ENCODE peak calls at places on chromosomes 1 and 21, in nine cellular contexts. L is body of pancreas, I is pancreas, Q is Panc1, Z is natural killer cell, U is heart left ventricle, F is omental fat pad, A is GM23338, B is upper lobe of right lung. G is an unnamed sample.

GRCh38 chr1:227805606-227806197 is 9.8 kb upstream of the PRSS38 start:
- ATAC-seq in A (no peak), F (peak), Q (peak), Z (no peak), B (no peak), I (no peak), L (no peak), U (no peak), G (no peak)

GRCh38 chr1:115649964-115650363 is 8.2 kb downstream of the VANGL1 start:
- ATAC-seq in F (no peak), A (peak), Q (no peak), B (no peak), Z (no peak), I (peak), L (no peak), U (no peak), G (no peak)

GRCh38 chr1:221987860-221988520 is 246.1 kb upstream of the DUSP10 start:
- ATAC-seq in B (no peak), I (no peak), Q (no peak), F (no peak), A (no peak), U (peak), L (no peak), Z (no peak), G (no peak)

GRCh38 chr21:26845066-26845749 is at the start of gene ADAMTS1:
- ATAC-seq in L (peak), I (peak), B (peak), Z (peak), F (peak), U (peak), A (peak), Q (peak), G (peak)

GRCh38 chr1:48203287-48203900 is 19.1 kb upstream of the SLC5A9 start:
- ATAC-seq in U (peak), Q (peak), B (peak), L (peak), I (peak), Z (no peak), A (peak), F (no peak), G (no peak)

GRCh38 chr1:145935708-145936107 is 8.4 kb upstream of the RBM8A start:
- ATAC-seq in Q (no peak), F (no peak), L (no peak), B (no peak), U (no peak), Z (no peak), A (no peak), I (no peak), G (no peak)

GRCh38 chr1:46180082-46180616 is 3.9 kb upstream of the P3R3URF start:
- ATAC-seq in L (no peak), U (peak), Z (no peak), A (peak), B (peak), Q (peak), I (peak), F (no peak), G (no peak)

GRCh38 chr21:44018127-44018526 is 6.0 kb downstream of the TRAPPC10 start:
- ATAC-seq in F (no peak), L (no peak), U (no peak), B (no peak), A (no peak), Z (no peak), I (no peak), Q (no peak), G (no peak)

GRCh38 chr21:35342440-35342839 is 293.3 kb upstream of the RUNX1 start:
- ATAC-seq in A (no peak), B (no peak), Q (no peak), L (no peak), U (no peak), F (no peak), I (no peak), Z (no peak), G (no peak)

GRCh38 chr1:235411489-235412486 is 44.6 kb downstream of the TBCE start:
- ATAC-seq in B (peak), U (peak), F (no peak), Z (no peak), Q (peak), I (peak), A (no peak), L (peak), G (peak)

GRCh38 chr1:33902486-33903209 is 38.8 kb downstream of the HMGB4 start:
- ATAC-seq in Q (no peak), B (no peak), A (no peak), Z (no peak), I (no peak), U (peak), L (no peak), F (no peak), G (no peak)

GRCh38 chr1:12692967-12693782 is 22.7 kb upstream of the AADACL3 start:
- ATAC-seq in U (no peak), F (peak), B (peak), A (no peak), L (no peak), I (no peak), Q (no peak), Z (no peak), G (no peak)

GRCh38 chr1:11731719-11732283 is 4.1 kb upstream of the AGTRAP start:
- ATAC-seq in B (peak), A (peak), I (no peak), Q (peak), U (peak), Z (no peak), F (peak), L (peak), G (peak)

GRCh38 chr1:148354909-148355308 is 128.2 kb downstream of the PPIAL4G start:
- ATAC-seq in A (no peak), Q (no peak), B (no peak), Z (no peak), I (no peak), U (no peak), F (no peak), L (no peak), G (no peak)

GRCh38 chr1:236416165-236416564 is 22.1 kb downstream of the EDARADD start:
- ATAC-seq in A (no peak), Z (peak), I (peak), F (no peak), U (no peak), B (no peak), Q (no peak), L (no peak), G (no peak)

GRCh38 chr1:99457381-99458165 is 188.3 kb upstream of the PALMD start:
- ATAC-seq in A (no peak), I (no peak), Z (no peak), F (no peak), B (no peak), Q (peak), L (no peak), U (no peak), G (no peak)

GRCh38 chr1:77889240-77889637 is 815 bp downstream of the NEXN start:
- ATAC-seq in Z (no peak), Q (peak), I (peak), F (peak), A (peak), B (no peak), L (peak), U (peak), G (no peak)

GRCh38 chr1:162298266-162298665 is 78.4 kb downstream of the SPATA46 start:
- ATAC-seq in B (no peak), Q (no peak), I (no peak), F (no peak), L (no peak), U (no peak), Z (no peak), A (no peak), G (no peak)

GRCh38 chr21:44613386-44614155 is 1.7 kb downstream of the KRTAP10-8 start:
- ATAC-seq in F (no peak), I (no peak), A (no peak), Q (no peak), Z (no peak), L (no peak), U (no peak), B (no peak), G (no peak)

GRCh38 chr1:119700326-119700725 is 11.4 kb upstream of the PHGDH start:
- ATAC-seq in U (no peak), F (no peak), B (no peak), I (no peak), Q (no peak), Z (no peak), A (no peak), L (no peak), G (no peak)

GRCh38 chr1:36463404-36463772 is 796 bp downstream of the MRPS15 start:
- ATAC-seq in I (no peak), A (peak), Z (no peak), L (no peak), Q (peak), F (peak), U (no peak), B (no peak), G (no peak)

GRCh38 chr1:30847358-30847972 is 61.1 kb downstream of the SDC3 start:
- ATAC-seq in L (peak), U (peak), A (peak), Z (no peak), B (peak), Q (peak), F (peak), I (peak), G (peak)

GRCh38 chr1:173861731-173862145 is 6.1 kb downstream of the GAS5 start:
- ATAC-seq in Q (peak), I (peak), L (no peak), A (peak), Z (no peak), F (no peak), U (peak), B (no peak), G (no peak)

GRCh38 chr1:237197470-237198425 is 155.8 kb downstream of the RYR2 start:
- ATAC-seq in I (no peak), Q (no peak), L (no peak), A (peak), U (peak), F (peak), Z (peak), B (no peak), G (no peak)

GRCh38 chr1:87885263-87885662 is 556.6 kb downstream of the LMO4 start:
- ATAC-seq in B (no peak), Z (no peak), Q (no peak), F (no peak), A (no peak), L (no peak), U (no peak), I (no peak), G (no peak)

GRCh38 chr1:221708987-221709386 is 32.9 kb downstream of the DUSP10 start:
- ATAC-seq in U (peak), B (peak), A (no peak), I (peak), Z (peak), L (peak), Q (no peak), F (no peak), G (peak)

GRCh38 chr1:53638641-53639035 is 100.3 kb downstream of the GLIS1 start:
- ATAC-seq in L (no peak), F (no peak), I (no peak), B (no peak), Z (no peak), U (no peak), Q (no peak), A (no peak), G (no peak)

GRCh38 chr1:56788588-56788987 is 30.6 kb downstream of the FYB2 start:
- ATAC-seq in I (peak), Z (no peak), Q (no peak), B (peak), A (no peak), U (peak), L (peak), F (no peak), G (peak)

GRCh38 chr1:22733643-22734042 is 23.0 kb downstream of the EPHB2 start:
- ATAC-seq in I (no peak), B (no peak), A (no peak), Q (no peak), L (no peak), U (no peak), F (no peak), Z (no peak), G (no peak)

GRCh38 chr1:64956733-64957441 is 9.5 kb downstream of the JAK1 start:
- ATAC-seq in A (peak), L (no peak), Z (peak), I (no peak), B (peak), Q (no peak), U (peak), F (no peak), G (peak)

GRCh38 chr1:88730995-88731394 is 46.9 kb downstream of the PKN2 start:
- ATAC-seq in B (no peak), U (no peak), Q (no peak), A (no peak), Z (no peak), F (no peak), I (peak), L (no peak), G (no peak)

DNA sequence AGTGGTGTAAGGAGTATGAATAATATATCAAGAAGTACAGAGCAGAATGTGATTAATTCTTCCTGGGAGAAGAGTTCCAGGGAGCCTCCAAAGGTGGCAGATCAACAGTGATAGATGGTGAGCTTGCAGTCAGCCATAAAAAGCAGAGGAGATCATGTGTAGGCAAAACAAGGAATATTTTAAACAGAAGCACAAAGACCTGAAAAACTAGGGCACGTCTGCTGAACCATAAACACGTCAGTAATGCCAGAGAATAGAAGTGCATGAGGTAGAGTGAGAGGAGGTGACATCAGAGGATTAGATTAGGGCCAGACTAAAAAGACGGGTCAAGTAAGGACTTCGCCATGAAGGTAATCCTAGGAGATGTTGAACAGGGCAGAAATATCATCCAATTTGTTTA is 151.8 kb downstream of the EIF4G3 start:
- ATAC-seq in Z (no peak), Q (no peak), B (no peak), L (no peak), I (no peak), F (no peak), A (no peak), U (no peak), G (no peak)
- TF ChIP-seq CTCF in Z (no peak), Q (no peak), B (no peak), L (no peak), I (no peak), F (no peak), A (no peak), U (no peak), G (no peak)

GRCh38 chr1:7539772-7540175 is 231.3 kb upstream of the VAMP3 start:
- ATAC-seq in Z (no peak), L (peak), F (no peak), U (peak), B (peak), A (peak), I (peak), Q (peak), G (no peak)
- TF ChIP-seq CTCF in Z (no peak), L (peak), F (no peak), U (no peak), B (peak), A (peak), I (no peak), Q (peak), G (no peak)

GRCh38 chr1:243474384-243474851 is 218.6 kb downstream of the SDCCAG8 start:
- ATAC-seq in B (no peak), I (no peak), Q (no peak), F (peak), A (peak), Z (no peak), L (no peak), U (no peak), G (no peak)

GRCh38 chr1:243471754-243472725 is 216.2 kb downstream of the SDCCAG8 start:
- ATAC-seq in U (no peak), L (no peak), Q (no peak), Z (no peak), B (peak), A (no peak), F (no peak), I (no peak), G (no peak)

GRCh38 chr1:243473281-243474210 is 217.7 kb downstream of the SDCCAG8 start:
- ATAC-seq in U (peak), F (peak), A (no peak), I (no peak), L (no peak), Q (no peak), B (no peak), Z (no peak), G (no peak)

GRCh38 chr1:243471026-243471685 is 215.3 kb downstream of the SDCCAG8 start:
- ATAC-seq in U (no peak), B (peak), Q (no peak), L (no peak), I (no peak), Z (no peak), A (no peak), F (no peak), G (no peak)

DNA sequence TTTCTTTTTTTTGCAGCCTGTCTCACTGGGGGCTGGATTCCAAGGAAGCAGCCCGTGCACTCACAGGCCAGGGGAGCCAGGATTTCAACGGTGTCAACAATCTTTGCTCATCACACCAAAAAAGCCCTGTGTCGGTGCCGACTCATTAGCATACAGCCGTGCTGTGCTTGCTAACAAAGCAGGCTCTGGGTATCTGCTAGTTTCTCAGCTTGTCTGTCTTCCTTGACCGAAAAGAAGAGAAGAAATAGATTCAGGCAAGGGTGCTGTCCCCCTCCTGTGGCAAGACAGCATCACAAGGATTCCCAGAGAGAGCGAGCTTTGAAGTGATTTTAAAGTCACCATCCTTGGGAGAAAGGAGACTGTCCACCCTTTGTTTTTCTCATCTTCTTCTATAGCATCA is 214.7 kb downstream of the SDCCAG8 start:
- ATAC-seq in A (peak), U (no peak), L (no peak), I (no peak), B (no peak), F (no peak), Z (no peak), Q (no peak), G (no peak)
- TF ChIP-seq CTCF in A (peak), U (no peak), L (no peak), I (no peak), B (no peak), F (no peak), Z (no peak), Q (no peak), G (no peak)

DNA sequence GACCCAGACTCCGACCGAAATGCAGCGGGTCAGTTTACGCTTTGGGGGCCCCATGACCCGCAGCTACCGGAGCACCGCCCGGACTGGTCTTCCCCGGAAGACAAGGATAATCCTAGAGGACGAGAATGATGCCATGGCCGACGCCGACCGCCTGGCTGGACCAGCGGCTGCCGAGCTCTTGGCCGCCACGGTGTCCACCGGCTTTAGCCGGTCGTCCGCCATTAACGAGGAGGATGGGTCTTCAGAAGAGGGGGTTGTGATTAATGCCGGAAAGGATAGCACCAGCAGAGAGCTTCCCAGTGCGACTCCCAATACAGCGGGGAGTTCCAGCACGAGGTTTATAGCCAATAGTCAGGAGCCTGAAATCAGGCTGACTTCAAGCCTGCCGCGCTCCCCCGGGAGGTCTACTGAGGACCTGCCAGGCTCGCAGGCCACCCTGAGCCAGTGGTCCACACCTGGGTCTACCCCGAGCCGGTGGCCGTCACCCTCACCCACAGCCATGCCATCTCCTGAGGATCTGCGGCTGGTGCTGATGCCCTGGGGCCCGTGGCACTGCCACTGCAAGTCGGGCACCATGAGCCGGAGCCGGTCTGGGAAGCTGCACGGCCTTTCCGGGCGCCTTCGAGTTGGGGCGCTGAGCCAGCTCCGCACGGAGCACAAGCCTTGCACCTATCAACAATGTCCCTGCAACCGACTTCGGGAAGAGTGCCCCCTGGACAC is 534 bp downstream of the C1orf56 start:
- ATAC-seq in I (peak), L (peak), B (peak), Q (peak), A (peak), U (peak), Z (peak), F (peak), G (peak)
- TF ChIP-seq CTCF in I (no peak), L (no peak), B (peak), Q (peak), A (peak), U (no peak), Z (peak), F (no peak), G (peak)

DNA sequence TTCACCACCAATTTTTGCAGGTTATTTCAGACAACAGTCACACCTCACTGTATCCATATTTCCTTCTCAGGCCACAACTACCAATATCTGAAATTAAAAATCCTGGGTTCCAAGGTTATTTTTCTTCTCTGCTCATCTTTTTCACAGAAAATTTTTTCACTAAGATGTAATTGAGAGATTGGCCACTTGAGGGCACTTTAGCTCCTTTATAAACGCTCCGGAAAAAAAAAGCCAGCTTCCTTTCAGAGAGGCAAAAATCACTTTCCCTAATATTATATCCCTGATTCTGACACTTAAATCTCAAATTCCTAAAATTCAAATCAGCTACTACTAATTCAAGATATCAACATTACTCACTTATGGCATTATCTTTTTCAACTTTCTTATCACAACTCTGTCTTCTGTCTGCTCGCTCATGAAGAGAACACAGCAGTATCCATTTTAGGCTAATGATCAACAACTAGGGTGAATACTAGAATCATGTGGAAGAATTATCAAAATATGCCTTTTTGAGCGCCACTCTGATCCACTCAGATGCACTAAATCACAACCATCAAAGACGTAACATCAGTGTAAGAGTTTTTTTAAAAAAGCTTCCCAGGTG is 101.4 kb upstream of the RGS1 start:
- ATAC-seq in A (no peak), Q (no peak), U (no peak), F (no peak), L (peak), Z (peak), B (peak), I (peak), G (no peak)
- TF ChIP-seq CTCF in A (peak), Q (peak), U (peak), F (no peak), L (peak), Z (peak), B (peak), I (peak), G (peak)

GRCh38 chr1:42806593-42806992 is 10.3 kb upstream of the ERMAP start:
- ATAC-seq in U (no peak), Z (no peak), F (no peak), Q (no peak), I (no peak), L (no peak), A (no peak), B (no peak), G (no peak)
- TF ChIP-seq CTCF in U (no peak), Z (no peak), F (no peak), Q (no peak), I (no peak), L (no peak), A (no peak), B (no peak), G (no peak)

G was measured in gastroesophageal sphincter.